ENCODE peak calls at places on chromosomes 3 and 15, in four cellular contexts. X is A549, C is testis, F is cardiac muscle cell. H is an unnamed sample.

GRCh38 chr3:159948423-159949140 is 40.1 kb upstream of the IL12A start:
- DNase-seq in X (no peak), C (no peak), F (no peak), H (no peak)

GRCh38 chr15:63896336-63897115 is 62.8 kb upstream of the HERC1 start:
- DNase-seq in X (peak; percentile 66), C (peak; percentile 50), F (peak; percentile 33), H (peak; percentile 74)

GRCh38 chr15:29135266-29135665 is 134.4 kb downstream of the NSMCE3 start:
- DNase-seq in X (no peak), C (no peak), F (no peak), H (no peak)

GRCh38 chr3:64957639-64958038 is 269.8 kb upstream of the ADAMTS9 start:
- DNase-seq in X (no peak), C (no peak), F (no peak), H (no peak)

GRCh38 chr3:109863701-109864100 is 526.4 kb upstream of the DPPA4 start:
- DNase-seq in X (no peak), C (no peak), F (no peak), H (no peak)

GRCh38 chr15:48500595-48500994 is 144.9 kb downstream of the FBN1 start:
- DNase-seq in X (no peak), C (no peak), F (no peak), H (no peak)

GRCh38 chr3:52891615-52892081 is 5.7 kb downstream of the STIMATE start:
- DNase-seq in X (no peak), C (no peak), F (no peak), H (peak; percentile 15)

GRCh38 chr3:120433662-120434331 is 17.0 kb downstream of the FSTL1 start:
- DNase-seq in X (no peak), C (no peak), F (no peak), H (no peak)

GRCh38 chr15:75195766-75196241 is 5.9 kb upstream of the C15orf39 start:
- DNase-seq in X (no peak), C (no peak), F (peak; percentile 50), H (no peak)

GRCh38 chr3:43787330-43787729 is 96.6 kb downstream of the ABHD5 start:
- DNase-seq in X (no peak), C (no peak), F (no peak), H (no peak)

GRCh38 chr15:60070838-60071493 is 66.9 kb downstream of the FOXB1 start:
- DNase-seq in X (peak; percentile 19), C (no peak), F (no peak), H (no peak)

GRCh38 chr3:29215948-29216347 is 64.9 kb upstream of the RBMS3 start:
- DNase-seq in X (no peak), C (no peak), F (no peak), H (no peak)

GRCh38 chr3:127006781-127007436 is 24.0 kb downstream of the PLXNA1 start:
- DNase-seq in X (no peak), C (no peak), F (no peak), H (no peak)

GRCh38 chr3:56889131-56889530 is 87.4 kb upstream of the ARHGEF3 start:
- DNase-seq in X (no peak), C (peak; percentile 42), F (no peak), H (no peak)

GRCh38 chr3:188584162-188584529 is 430.2 kb downstream of the LPP start:
- DNase-seq in X (peak; percentile 45), C (no peak), F (no peak), H (no peak)

GRCh38 chr15:73800662-73801345 is 47.7 kb upstream of the INSYN1 start:
- DNase-seq in X (peak; percentile 55), C (no peak), F (no peak), H (no peak)

GRCh38 chr3:160478338-160478737 is 28.8 kb upstream of the TRIM59 start:
- DNase-seq in X (no peak), C (no peak), F (no peak), H (no peak)

GRCh38 chr3:149479621-149480325 is 5.3 kb downstream of the TM4SF4 start:
- DNase-seq in X (peak; percentile 20), C (peak; percentile 43), F (no peak), H (no peak)

GRCh38 chr3:52221563-52222318 is 3.7 kb downstream of the TLR9 start:
- DNase-seq in X (no peak), C (peak; percentile 49), F (no peak), H (no peak)

GRCh38 chr3:57809609-57809968 is 53.5 kb downstream of the SLMAP start:
- DNase-seq in X (no peak), C (no peak), F (peak; percentile 14), H (no peak)

GRCh38 chr3:157844770-157845522 is 261.3 kb downstream of the SHOX2 start:
- DNase-seq in X (no peak), C (no peak), F (no peak), H (no peak)

GRCh38 chr3:72100626-72101187 is 315.8 kb upstream of the PROK2 start:
- DNase-seq in X (peak; percentile 1), C (peak; percentile 79), F (peak; percentile 61), H (peak; percentile 91)

GRCh38 chr3:177813322-177813721 is 616.0 kb upstream of the TBL1XR1 start:
- DNase-seq in X (peak; percentile 64), C (peak; percentile 37), F (no peak), H (no peak)

GRCh38 chr15:68997930-68998777 is 16.3 kb upstream of the NOX5 start:
- DNase-seq in X (no peak), C (no peak), F (no peak), H (no peak)
- H3K4me3 ChIP-seq in X (no peak overlapping the region), C (no peak overlapping the region), F (no peak overlapping the region), H (no peak overlapping the region)

GRCh38 chr3:138594935-138595259 is 837 bp upstream of the CEP70 start:
- DNase-seq in X (no peak), C (no peak), F (no peak), H (no peak)
- TF ChIP-seq CTCF in X (no peak), C (no peak), F (no peak), H (no peak)

GRCh38 chr3:165193392-165194268 is 2.6 kb downstream of the SLITRK3 start:
- DNase-seq in X (no peak), C (no peak), F (peak; percentile 50), H (no peak)

GRCh38 chr3:165195628-165196576 is at the start of gene SLITRK3:
- DNase-seq in X (no peak), C (no peak), F (peak; percentile 19), H (no peak)

GRCh38 chr3:165196577-165197561 is 685 bp upstream of the SLITRK3 start:
- DNase-seq in X (no peak), C (no peak), F (peak; percentile 14), H (no peak)

GRCh38 chr3:165194477-165195135 is 1.6 kb downstream of the SLITRK3 start:
- DNase-seq in X (no peak), C (no peak), F (peak; percentile 3), H (no peak)

DNA sequence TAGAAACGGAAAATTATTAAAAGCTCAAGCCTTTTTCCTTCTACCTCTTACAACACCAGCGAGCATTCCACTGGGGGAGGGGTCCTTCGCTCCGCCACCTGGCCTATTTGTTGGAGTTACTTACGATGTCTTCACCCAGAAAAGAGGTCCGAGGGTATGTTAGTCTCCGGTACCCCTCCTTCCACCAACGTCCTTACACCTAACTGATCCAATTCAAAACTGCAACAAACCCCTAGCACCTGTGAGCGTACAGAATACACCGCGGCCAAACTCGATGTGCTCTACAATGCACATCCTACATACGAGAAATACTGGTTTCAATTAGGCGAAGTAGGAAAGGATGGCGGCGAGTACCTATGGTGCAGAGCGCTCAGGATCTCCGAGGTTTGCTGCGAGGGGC is 958 bp downstream of the SLITRK3 start:
- DNase-seq in X (no peak), C (no peak), F (peak; percentile 5), H (no peak)
- H3K4me3 ChIP-seq in X (peak overlapping the region; percentile 48), C (no peak overlapping the region), F (peak overlapping the region; percentile 52), H (no peak overlapping the region)

DNA sequence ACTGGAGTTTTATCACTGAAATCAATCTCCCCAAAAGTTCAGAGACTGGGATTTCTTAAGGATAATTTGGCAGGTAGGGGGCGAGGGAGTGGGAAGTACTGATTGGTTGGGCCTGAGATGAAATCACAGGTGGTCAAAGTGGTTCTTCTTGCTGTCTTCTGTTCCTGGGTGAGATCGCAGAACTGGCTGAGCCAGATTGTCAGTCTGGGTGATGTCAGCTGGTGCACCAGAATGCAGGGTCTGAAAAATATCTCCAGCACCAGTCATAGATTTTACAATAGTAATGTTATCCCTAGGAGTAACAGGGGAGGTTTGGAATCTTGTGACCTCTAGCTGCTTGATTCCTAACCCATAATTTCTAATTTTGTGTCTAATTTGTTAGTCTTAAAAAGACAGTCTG is 86.7 kb upstream of the SLC25A36 start:
- DNase-seq in X (no peak), C (no peak), F (no peak), H (no peak)
- TF ChIP-seq CTCF in X (no peak), C (no peak), F (no peak), H (no peak)

DNA sequence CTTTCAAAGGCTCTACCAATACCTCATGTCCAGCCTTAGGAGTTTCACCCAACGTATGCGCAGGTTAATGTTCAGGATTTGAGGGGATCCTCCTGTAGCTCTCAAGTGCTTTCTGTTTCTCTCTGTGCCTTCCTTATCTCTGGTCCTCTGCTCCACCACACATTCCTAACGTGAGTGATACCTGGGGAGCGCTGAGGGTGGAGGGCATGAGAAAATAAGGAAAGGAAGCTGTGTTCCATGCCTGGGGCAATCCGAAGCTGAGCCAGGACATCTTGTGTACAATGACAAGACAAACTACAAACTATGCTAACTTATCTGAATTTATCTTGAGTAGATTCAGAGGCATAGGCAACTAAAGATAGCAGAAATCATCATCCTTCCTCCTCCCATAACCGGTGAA is 136.4 kb downstream of the SST start:
- DNase-seq in X (no peak), C (no peak), F (no peak), H (no peak)
- H3K4me3 ChIP-seq in X (no peak overlapping the region), C (no peak overlapping the region), F (no peak overlapping the region), H (no peak overlapping the region)

GRCh38 chr15:25874379-25874778 is 11.3 kb upstream of the ATP10A start:
- DNase-seq in X (no peak), C (no peak), F (no peak), H (no peak)

GRCh38 chr15:25870899-25871298 is 7.8 kb upstream of the ATP10A start:
- DNase-seq in X (no peak), C (no peak), F (no peak), H (no peak)

GRCh38 chr15:25869696-25870095 is 6.6 kb upstream of the ATP10A start:
- DNase-seq in X (no peak), C (no peak), F (no peak), H (no peak)

GRCh38 chr15:25875551-25875950 is 12.4 kb upstream of the ATP10A start:
- DNase-seq in X (no peak), C (no peak), F (no peak), H (no peak)

GRCh38 chr15:25871403-25871802 is 8.3 kb upstream of the ATP10A start:
- DNase-seq in X (no peak), C (no peak), F (no peak), H (no peak)
- TF ChIP-seq CTCF in X (no peak), C (no peak), F (no peak), H (no peak)